ENCODE peak calls at places on chromosome 12, in five cellular contexts. N is HT1080, A is GM12865, V is NCI-H82, Q is NCI-H748 treated with DMSO at 0.1 percent for 48 hours. P is an unnamed sample.

GRCh38 chr12:96495841-96496545 is 6.6 kb downstream of the CFAP54 start:
- DNase-seq in N (no peak), A (peak), V (no peak), Q (no peak), P (no peak)

GRCh38 chr12:50505386-50505827 is 622 bp downstream of the DIP2B start:
- DNase-seq in N (peak), A (no peak), V (peak), Q (no peak), P (peak)

GRCh38 chr12:53101931-53102781 is 1.1 kb upstream of the SOAT2 start:
- DNase-seq in N (no peak), A (no peak), V (peak), Q (no peak), P (no peak)

GRCh38 chr12:64616221-64616620 is 5.9 kb downstream of the RASSF3 start:
- DNase-seq in N (no peak), A (no peak), V (no peak), Q (no peak), P (no peak)

GRCh38 chr12:103840399-103840880 is 594 bp downstream of the NT5DC3 start:
- DNase-seq in N (peak), A (peak), V (peak), Q (no peak), P (peak)

GRCh38 chr12:67751376-67751928 is 102.9 kb downstream of the DYRK2 start:
- DNase-seq in N (no peak), A (no peak), V (no peak), Q (no peak), P (no peak)

GRCh38 chr12:27488479-27488878 is 35.5 kb upstream of the PPFIBP1 start:
- DNase-seq in N (peak), A (no peak), V (no peak), Q (no peak), P (no peak)

GRCh38 chr12:26831959-26832816 is 806 bp downstream of the ITPR2 start:
- DNase-seq in N (peak), A (peak), V (peak), Q (peak), P (peak)

GRCh38 chr12:120799417-120800045 is 73.9 kb downstream of the ACADS start:
- DNase-seq in N (no peak), A (no peak), V (peak), Q (no peak), P (peak)

GRCh38 chr12:40225984-40226602 is 1.3 kb downstream of the LRRK2 start:
- DNase-seq in N (no peak), A (peak), V (no peak), Q (no peak), P (no peak)

GRCh38 chr12:128974881-128975280 is 121.6 kb downstream of the GLT1D1 start:
- DNase-seq in N (no peak), A (no peak), V (no peak), Q (no peak), P (no peak)

GRCh38 chr12:45989857-45990467 is 412 bp downstream of the SCAF11 start:
- DNase-seq in N (peak), A (peak), V (peak), Q (peak), P (peak)

GRCh38 chr12:98351089-98351488 is 164.3 kb upstream of the TMPO start:
- DNase-seq in N (no peak), A (peak), V (no peak), Q (no peak), P (no peak)

GRCh38 chr12:86601550-86602308 is 345.5 kb upstream of the MGAT4C start:
- DNase-seq in N (no peak), A (no peak), V (no peak), Q (no peak), P (no peak)

GRCh38 chr12:131189781-131190180 is 236.1 kb downstream of the ADGRD1 start:
- DNase-seq in N (no peak), A (no peak), V (no peak), Q (no peak), P (no peak)

P was measured in NCI-H69.